ENCODE peak calls at places on chromosomes 7 and 10, in ten cellular contexts. One of them, this sample, is unnamed.

GRCh38 chr7:64494912-64495461 is 67.9 kb downstream of the ZNF680 start:
- DNase-seq in AG20443: peak
- DNase-seq in HTR-8/SVneo: no peak
- DNase-seq in skeletal muscle cell: no peak
- DNase-seq in T-helper 2 cell: no peak
- DNase-seq in NCI-H446: no peak
- DNase-seq in PC-3: no peak
- DNase-seq in mammary epithelial cell: no peak
- DNase-seq in colonic mucosa: no peak
- DNase-seq in lower leg skin: no peak
- DNase-seq in this sample: no peak

GRCh38 chr7:33334349-33334748 is 205.0 kb downstream of the BBS9 start:
- DNase-seq in AG20443: no peak
- DNase-seq in HTR-8/SVneo: peak
- DNase-seq in skeletal muscle cell: no peak
- DNase-seq in T-helper 2 cell: peak
- DNase-seq in NCI-H446: peak
- DNase-seq in PC-3: peak
- DNase-seq in mammary epithelial cell: peak
- DNase-seq in colonic mucosa: no peak
- DNase-seq in lower leg skin: no peak
- DNase-seq in this sample: no peak

GRCh38 chr7:7783001-7783400 is 64.6 kb upstream of the RPA3 start:
- DNase-seq in AG20443: no peak
- DNase-seq in HTR-8/SVneo: no peak
- DNase-seq in skeletal muscle cell: no peak
- DNase-seq in T-helper 2 cell: peak
- DNase-seq in NCI-H446: no peak
- DNase-seq in PC-3: no peak
- DNase-seq in mammary epithelial cell: no peak
- DNase-seq in colonic mucosa: no peak
- DNase-seq in lower leg skin: no peak
- DNase-seq in this sample: no peak

GRCh38 chr10:29798876-29799690 is 164.3 kb upstream of the SVIL start:
- DNase-seq in AG20443: peak
- DNase-seq in HTR-8/SVneo: no peak
- DNase-seq in skeletal muscle cell: no peak
- DNase-seq in T-helper 2 cell: no peak
- DNase-seq in NCI-H446: no peak
- DNase-seq in PC-3: no peak
- DNase-seq in mammary epithelial cell: no peak
- DNase-seq in colonic mucosa: no peak
- DNase-seq in lower leg skin: no peak
- DNase-seq in this sample: no peak

GRCh38 chr7:99359465-99360154 is 14.9 kb upstream of the ARPC1B start:
- DNase-seq in AG20443: no peak
- DNase-seq in HTR-8/SVneo: no peak
- DNase-seq in skeletal muscle cell: no peak
- DNase-seq in T-helper 2 cell: no peak
- DNase-seq in NCI-H446: no peak
- DNase-seq in PC-3: no peak
- DNase-seq in mammary epithelial cell: no peak
- DNase-seq in colonic mucosa: no peak
- DNase-seq in lower leg skin: no peak
- DNase-seq in this sample: no peak

GRCh38 chr7:50711271-50712175 is 71.2 kb downstream of the GRB10 start:
- DNase-seq in AG20443: peak
- DNase-seq in HTR-8/SVneo: no peak
- DNase-seq in skeletal muscle cell: no peak
- DNase-seq in T-helper 2 cell: no peak
- DNase-seq in NCI-H446: no peak
- DNase-seq in PC-3: peak
- DNase-seq in mammary epithelial cell: no peak
- DNase-seq in colonic mucosa: no peak
- DNase-seq in lower leg skin: no peak
- DNase-seq in this sample: no peak

GRCh38 chr7:88095-88926 is 104.1 kb upstream of the FAM20C start:
- DNase-seq in AG20443: no peak
- DNase-seq in HTR-8/SVneo: no peak
- DNase-seq in skeletal muscle cell: no peak
- DNase-seq in T-helper 2 cell: no peak
- DNase-seq in NCI-H446: no peak
- DNase-seq in PC-3: no peak
- DNase-seq in mammary epithelial cell: no peak
- DNase-seq in colonic mucosa: no peak
- DNase-seq in lower leg skin: no peak
- DNase-seq in this sample: no peak

GRCh38 chr7:31887006-31887405 is 183.2 kb downstream of the PDE1C start:
- DNase-seq in AG20443: no peak
- DNase-seq in HTR-8/SVneo: no peak
- DNase-seq in skeletal muscle cell: no peak
- DNase-seq in T-helper 2 cell: no peak
- DNase-seq in NCI-H446: no peak
- DNase-seq in PC-3: no peak
- DNase-seq in mammary epithelial cell: no peak
- DNase-seq in colonic mucosa: no peak
- DNase-seq in lower leg skin: no peak
- DNase-seq in this sample: no peak

GRCh38 chr10:6208781-6209235 is 6.1 kb downstream of the PFKFB3 start:
- DNase-seq in AG20443: no peak
- DNase-seq in HTR-8/SVneo: no peak
- DNase-seq in skeletal muscle cell: no peak
- DNase-seq in T-helper 2 cell: no peak
- DNase-seq in NCI-H446: no peak
- DNase-seq in PC-3: no peak
- DNase-seq in mammary epithelial cell: no peak
- DNase-seq in colonic mucosa: no peak
- DNase-seq in lower leg skin: no peak
- DNase-seq in this sample: no peak

GRCh38 chr10:112843623-112844022 is 106.4 kb upstream of the TCF7L2 start:
- DNase-seq in AG20443: no peak
- DNase-seq in HTR-8/SVneo: no peak
- DNase-seq in skeletal muscle cell: no peak
- DNase-seq in T-helper 2 cell: no peak
- DNase-seq in NCI-H446: no peak
- DNase-seq in PC-3: no peak
- DNase-seq in mammary epithelial cell: no peak
- DNase-seq in colonic mucosa: no peak
- DNase-seq in lower leg skin: no peak
- DNase-seq in this sample: no peak